ENCODE peak calls at places on chromosomes 5 and 9, in six cellular contexts. K is GM23248, Y is neural progenitor cell, E is Karpas-422, U is IMR-90, T is PC-3. Q is an unnamed sample.

GRCh38 chr5:154243736-154244135 is 53.2 kb downstream of the GALNT10 start:
- DNase-seq in K (peak), Y (peak), E (no peak), U (peak), T (no peak), Q (no peak)

GRCh38 chr9:112777914-112778313 is 27.4 kb downstream of the SNX30 start:
- DNase-seq in K (peak), Y (no peak), E (no peak), U (peak), T (peak), Q (no peak)

GRCh38 chr5:67515020-67515689 is 318.6 kb upstream of the CD180 start:
- DNase-seq in K (no peak), Y (no peak), E (no peak), U (no peak), T (no peak), Q (no peak)

GRCh38 chr9:88922091-88922490 is 69.2 kb upstream of the S1PR3 start:
- DNase-seq in K (no peak), Y (no peak), E (no peak), U (no peak), T (no peak), Q (no peak)

GRCh38 chr5:132714456-132715307 is 22.7 kb downstream of the KIF3A start:
- DNase-seq in K (peak), Y (no peak), E (peak), U (peak), T (peak), Q (no peak)

GRCh38 chr9:81022177-81022576 is 667.2 kb downstream of the TLE1 start:
- DNase-seq in K (no peak), Y (no peak), E (no peak), U (peak), T (no peak), Q (no peak)

GRCh38 chr9:33742519-33742918 is 52.8 kb upstream of the PRSS3 start:
- DNase-seq in K (no peak), Y (no peak), E (peak), U (no peak), T (peak), Q (no peak)

GRCh38 chr5:95631991-95632675 is 12.2 kb downstream of the GPR150 start:
- DNase-seq in K (peak), Y (no peak), E (peak), U (peak), T (peak), Q (no peak)

GRCh38 chr5:145236127-145236526 is 599.0 kb downstream of the PRELID2 start:
- DNase-seq in K (peak), Y (no peak), E (no peak), U (peak), T (no peak), Q (no peak)

GRCh38 chr9:115267788-115268187 is 149.8 kb upstream of the TNC start:
- DNase-seq in K (peak), Y (peak), E (no peak), U (peak), T (peak), Q (no peak)

GRCh38 chr5:137700282-137700680 is 35.6 kb downstream of the KLHL3 start:
- DNase-seq in K (peak), Y (no peak), E (no peak), U (peak), T (no peak), Q (no peak)

GRCh38 chr9:125475385-125475784 is 213.8 kb downstream of the GAPVD1 start:
- DNase-seq in K (no peak), Y (no peak), E (no peak), U (no peak), T (no peak), Q (no peak)

GRCh38 chr9:138077898-138078540 is 200.4 kb downstream of the CACNA1B start:
- DNase-seq in K (no peak), Y (no peak), E (no peak), U (no peak), T (no peak), Q (peak)

GRCh38 chr5:1536298-1537165 is 12.8 kb upstream of the LPCAT1 start:
- DNase-seq in K (peak), Y (no peak), E (peak), U (peak), T (no peak), Q (no peak)

GRCh38 chr5:13660072-13660471 is 284.4 kb downstream of the DNAH5 start:
- DNase-seq in K (peak), Y (peak), E (no peak), U (peak), T (peak), Q (no peak)

GRCh38 chr5:107466233-107466769 is 204.4 kb downstream of the EFNA5 start:
- DNase-seq in K (no peak), Y (peak), E (no peak), U (peak), T (peak), Q (peak)

GRCh38 chr9:19119241-19119640 is 8.1 kb downstream of the PLIN2 start:
- DNase-seq in K (no peak), Y (no peak), E (no peak), U (no peak), T (no peak), Q (no peak)

GRCh38 chr9:116395409-116396037 is 241.9 kb downstream of the PAPPA start:
- DNase-seq in K (no peak), Y (no peak), E (peak), U (no peak), T (no peak), Q (no peak)

GRCh38 chr5:10607023-10607665 is 43.3 kb downstream of the ANKRD33B start:
- DNase-seq in K (no peak), Y (peak), E (peak), U (peak), T (no peak), Q (no peak)

GRCh38 chr9:26658476-26658875 is 234.1 kb downstream of the CAAP1 start:
- DNase-seq in K (no peak), Y (peak), E (no peak), U (no peak), T (no peak), Q (no peak)

GRCh38 chr9:6715755-6716643 is 41.8 kb upstream of the KDM4C start:
- DNase-seq in K (peak), Y (no peak), E (peak), U (no peak), T (peak), Q (peak)

GRCh38 chr9:34589656-34590375 is at the start of gene CNTFR:
- DNase-seq in K (peak), Y (peak), E (no peak), U (no peak), T (no peak), Q (no peak)

GRCh38 chr5:178774866-178775539 is 44.5 kb upstream of the ZNF354A start:
- DNase-seq in K (no peak), Y (no peak), E (no peak), U (no peak), T (no peak), Q (peak)

GRCh38 chr9:70574222-70574837 is 159.9 kb upstream of the KLF9 start:
- DNase-seq in K (peak), Y (peak), E (no peak), U (peak), T (no peak), Q (no peak)

GRCh38 chr9:121603028-121603427 is 48.4 kb upstream of the DAB2IP start:
- DNase-seq in K (no peak), Y (no peak), E (no peak), U (no peak), T (no peak), Q (no peak)

GRCh38 chr5:175814676-175815075 is 56.7 kb upstream of the CPLX2 start:
- DNase-seq in K (peak), Y (no peak), E (no peak), U (peak), T (peak), Q (no peak)

GRCh38 chr5:22500521-22500920 is 352.6 kb downstream of the CDH12 start:
- DNase-seq in K (no peak), Y (no peak), E (no peak), U (no peak), T (no peak), Q (no peak)

GRCh38 chr5:158074992-158075769 is 216.2 kb upstream of the CLINT1 start:
- DNase-seq in K (peak), Y (peak), E (peak), U (peak), T (peak), Q (peak)

GRCh38 chr5:164376840-164377239 is 871.4 kb downstream of the MAT2B start:
- DNase-seq in K (no peak), Y (no peak), E (no peak), U (no peak), T (no peak), Q (no peak)

GRCh38 chr5:95892784-95893354 is 68.8 kb downstream of the ELL2 start:
- DNase-seq in K (peak), Y (peak), E (peak), U (no peak), T (peak), Q (no peak)

GRCh38 chr5:159586941-159587340 is 256.7 kb upstream of the IL12B start:
- DNase-seq in K (no peak), Y (no peak), E (no peak), U (no peak), T (no peak), Q (no peak)

GRCh38 chr5:76819851-76820280 is 1.0 kb downstream of the F2RL1 start:
- DNase-seq in K (no peak), Y (peak), E (no peak), U (no peak), T (no peak), Q (peak)

GRCh38 chr5:110386782-110387181 is 339.7 kb downstream of the TMEM232 start:
- DNase-seq in K (peak), Y (no peak), E (no peak), U (peak), T (peak), Q (no peak)

GRCh38 chr5:78806544-78806943 is 158.0 kb upstream of the LHFPL2 start:
- DNase-seq in K (peak), Y (no peak), E (no peak), U (peak), T (peak), Q (no peak)

GRCh38 chr9:120712539-120713031 is 1.7 kb downstream of the MEGF9 start:
- DNase-seq in K (no peak), Y (peak), E (no peak), U (no peak), T (no peak), Q (no peak)

GRCh38 chr5:54018438-54018837 is 291.9 kb downstream of the ARL15 start:
- DNase-seq in K (no peak), Y (peak), E (no peak), U (peak), T (no peak), Q (no peak)

GRCh38 chr5:34500236-34500836 is 155.8 kb upstream of the RAI14 start:
- DNase-seq in K (peak), Y (no peak), E (no peak), U (no peak), T (no peak), Q (no peak)

GRCh38 chr5:66967102-66967501 is 229.5 kb downstream of the CD180 start:
- DNase-seq in K (peak), Y (no peak), E (no peak), U (peak), T (no peak), Q (no peak)

GRCh38 chr5:41843456-41844112 is 26.6 kb downstream of the OXCT1 start:
- DNase-seq in K (peak), Y (peak), E (peak), U (peak), T (peak), Q (no peak)

DNA sequence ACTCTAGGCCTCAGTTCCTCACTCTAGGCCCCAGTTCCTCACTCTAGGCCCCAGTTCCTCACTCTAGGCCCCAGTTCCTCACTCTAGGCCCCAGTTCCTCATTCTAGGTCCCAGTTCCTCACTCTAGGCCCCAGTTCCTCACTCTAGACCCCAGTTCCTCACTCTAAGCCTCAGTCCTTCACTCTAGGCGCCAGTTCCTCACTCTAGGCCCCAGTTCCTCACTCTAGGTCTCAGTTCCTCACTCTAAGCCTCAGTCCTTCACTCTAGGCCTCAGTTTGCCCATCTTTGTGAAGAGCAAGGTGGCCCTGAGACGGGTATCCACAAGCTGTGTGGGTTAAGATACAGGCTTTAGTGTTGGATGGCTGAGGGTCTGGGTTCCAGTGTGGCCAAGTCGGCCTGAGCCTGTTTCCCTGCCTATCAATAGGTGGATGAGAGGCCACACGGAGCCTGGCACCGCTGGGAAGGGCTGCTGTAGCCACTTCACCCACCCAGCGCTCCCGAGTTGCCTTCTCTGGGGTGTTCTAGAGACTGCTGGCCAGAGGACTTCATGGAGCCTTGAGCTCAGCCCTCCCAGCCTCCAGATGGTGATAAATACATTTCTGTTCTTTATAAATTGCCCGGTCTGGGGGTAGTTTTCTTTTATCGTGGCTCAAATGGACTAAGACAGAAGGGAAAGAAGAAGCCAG is 150.1 kb downstream of the RXRA start:
- DNase-seq in K (no peak), Y (no peak), E (no peak), U (no peak), T (no peak), Q (no peak)
- H3K27ac ChIP-seq in K (no peak), Y (no peak), E (no peak), U (peak), T (no peak), Q (no peak)

DNA sequence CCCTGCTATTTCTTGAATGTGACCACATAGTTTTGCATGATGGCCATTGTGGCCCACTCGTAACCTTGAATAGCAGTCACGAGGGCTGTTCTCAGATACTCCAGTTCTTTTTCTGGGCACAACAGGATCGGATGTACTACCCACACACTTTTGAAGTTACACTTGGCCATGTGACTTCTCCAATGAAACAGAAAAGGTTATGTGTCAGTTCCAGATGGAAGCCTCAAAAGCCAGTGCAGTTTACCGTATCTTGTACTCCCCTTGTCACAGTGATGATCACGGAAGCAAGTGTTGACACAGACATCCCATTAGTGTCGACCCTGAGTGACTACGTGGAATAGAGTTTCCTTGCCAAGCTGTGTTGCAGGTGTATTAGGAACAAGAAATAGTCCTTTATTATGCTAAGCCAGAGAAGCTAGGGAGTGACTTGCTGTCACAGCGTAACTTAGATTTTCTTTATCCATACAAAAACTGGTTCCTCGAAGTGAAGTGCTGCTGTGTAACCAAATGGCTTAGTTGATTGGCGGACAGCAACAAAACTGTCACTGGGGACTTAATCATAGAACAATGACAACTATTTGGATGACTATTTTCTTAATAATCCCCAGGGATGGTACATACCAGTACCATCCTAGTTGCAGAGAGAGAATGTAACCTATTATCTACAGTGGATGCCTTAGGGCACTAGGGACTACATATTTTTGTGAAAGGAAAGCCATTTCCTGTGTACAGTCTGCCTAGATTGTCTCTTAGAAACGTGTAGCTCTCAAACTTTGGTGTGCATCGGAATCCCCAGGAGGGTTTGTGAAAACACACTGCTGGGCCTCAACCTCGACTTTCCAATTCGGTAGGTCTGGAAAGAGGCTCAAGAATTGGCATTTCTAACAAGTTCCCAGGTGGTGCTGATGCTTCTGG is 90.1 kb upstream of the DMRT1 start:
- DNase-seq in K (peak), Y (no peak), E (no peak), U (peak), T (peak), Q (no peak)
- H3K9ac ChIP-seq in K (peak), Y (no peak), E (no peak), U (peak), T (peak), Q (peak)

GRCh38 chr5:135185461-135186075 is 151.5 kb upstream of the PITX1 start:
- DNase-seq in K (peak), Y (no peak), E (peak), U (peak), T (no peak), Q (no peak)
- H3K27ac ChIP-seq in K (no peak), Y (no peak), E (peak), U (no peak), T (no peak), Q (no peak)

GRCh38 chr5:139638736-139639618 is 9.2 kb upstream of the CXXC5 start:
- DNase-seq in K (no peak), Y (peak), E (peak), U (no peak), T (no peak), Q (peak)
- H3K9ac ChIP-seq in K (peak), Y (no peak), E (no peak), U (no peak), T (no peak), Q (peak)

DNA sequence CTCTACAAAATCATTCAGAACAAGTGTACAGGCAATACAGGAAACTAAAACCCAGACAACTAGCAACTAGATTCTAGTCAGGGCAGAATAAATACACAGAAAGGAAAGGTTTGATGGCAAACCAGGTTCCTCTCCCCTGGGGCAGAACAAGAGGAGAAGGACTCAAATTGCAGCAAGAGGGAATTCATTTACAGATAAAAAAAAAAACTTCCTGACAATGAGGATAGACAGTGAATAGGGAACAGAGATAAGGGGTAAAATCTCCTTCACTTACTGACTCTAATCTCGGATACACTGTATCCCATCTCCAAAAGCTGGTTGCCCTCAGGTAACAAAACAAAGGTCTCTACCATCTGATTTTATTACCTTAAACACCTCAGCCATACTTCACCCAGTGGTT is 244.0 kb downstream of the SEC61B start:
- DNase-seq in K (no peak), Y (no peak), E (no peak), U (no peak), T (no peak), Q (no peak)
- H3K27ac ChIP-seq in K (no peak), Y (no peak), E (no peak), U (no peak), T (no peak), Q (no peak)

GRCh38 chr9:136756134-136756438 is 2.0 kb downstream of the LCN8 start:
- DNase-seq in K (no peak), Y (no peak), E (no peak), U (no peak), T (no peak), Q (no peak)
- H3K9ac ChIP-seq in K (no peak), Y (no peak), E (no peak), U (no peak), T (no peak), Q (no peak)

DNA sequence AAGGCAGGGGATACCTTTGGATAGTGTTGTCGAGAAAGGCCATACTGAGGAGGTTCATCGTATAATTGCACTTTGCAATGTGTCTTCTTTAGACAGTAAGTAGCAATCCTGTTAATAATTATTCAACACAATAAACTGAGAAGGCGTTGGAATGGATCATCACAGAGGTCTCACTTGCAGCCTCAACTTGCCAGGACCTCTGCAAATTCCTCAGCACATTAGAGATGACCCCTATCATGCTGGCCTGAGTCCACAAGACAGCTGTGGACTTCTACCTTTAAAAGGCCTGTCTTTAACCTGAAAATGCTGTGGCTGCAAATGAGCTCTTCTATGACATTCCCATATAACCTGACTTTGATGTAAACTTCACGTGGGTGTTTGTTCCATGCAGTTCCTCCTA is 14.1 kb downstream of the SH3TC2 start:
- DNase-seq in K (no peak), Y (no peak), E (no peak), U (no peak), T (no peak), Q (no peak)
- H3K27ac ChIP-seq in K (no peak), Y (no peak), E (no peak), U (no peak), T (no peak), Q (no peak)

GRCh38 chr9:136441191-136441680 is 1.6 kb upstream of the INPP5E start:
- DNase-seq in K (peak), Y (no peak), E (no peak), U (peak), T (no peak), Q (no peak)
- H3K9ac ChIP-seq in K (no peak), Y (no peak), E (no peak), U (no peak), T (no peak), Q (no peak)

DNA sequence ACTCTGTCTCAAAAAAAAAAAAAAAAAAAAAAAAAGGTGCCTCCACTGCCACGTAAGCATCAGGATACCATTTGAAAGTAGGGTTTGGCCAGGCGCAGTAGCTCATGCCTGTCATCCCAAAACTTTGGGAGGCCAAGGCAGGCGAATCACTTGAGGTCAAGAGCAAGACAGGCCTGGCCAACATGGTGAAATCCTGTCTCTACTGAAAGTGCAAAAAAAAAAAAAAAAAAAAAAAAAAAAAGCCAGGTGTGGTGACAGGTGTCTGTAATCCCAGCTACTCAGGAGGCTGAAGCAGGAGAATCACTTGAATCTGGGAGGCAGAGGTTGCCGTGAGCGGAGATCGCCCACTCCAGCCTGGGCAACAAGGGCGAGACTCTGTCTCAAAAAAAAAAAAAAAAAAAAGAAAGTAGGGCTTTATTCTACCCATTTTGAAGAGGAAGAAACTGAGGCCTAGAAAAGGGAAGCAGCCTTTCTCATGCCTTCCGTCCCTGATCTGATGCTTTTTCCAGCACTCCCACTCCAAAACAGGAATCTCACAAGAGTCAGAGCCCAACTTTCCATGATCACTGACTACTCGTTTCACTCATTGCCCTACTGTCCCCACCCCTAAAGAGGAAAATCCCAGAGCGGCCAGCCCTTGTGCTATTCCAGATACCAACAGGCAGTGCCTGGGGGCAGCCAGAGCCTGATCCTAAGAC is 16.3 kb upstream of the CCIN start:
- DNase-seq in K (no peak), Y (no peak), E (no peak), U (no peak), T (no peak), Q (peak)
- H3K27ac ChIP-seq in K (peak), Y (no peak), E (no peak), U (no peak), T (no peak), Q (no peak)